ENCODE peak calls at places on chromosomes 5 and 9, in five cellular contexts. N is stimulated activated naive CD8-positive, alpha-beta T cell treated with anti-CD3 and anti-CD28 coated beads, Interleukin-15, Interleukin-2, amounts not matched to agents 100 U/mL and 50 U/mL, for 24 hours; X is D341Med; Y is glutamatergic neuron; F is activated CD4-positive, alpha-beta T cell treated with anti-CD3 and anti-CD28 coated beads, Interleukin-2, amount 50 U/mL, for 4 hours. I is an unnamed sample.

GRCh38 chr5:160042674-160043073 is 33.7 kb downstream of the TTC1 start:
- DNase-seq in N (no peak), X (no peak), Y (no peak), F (no peak), I (no peak)

GRCh38 chr9:34185778-34186551 is 7.1 kb downstream of the UBAP1 start:
- DNase-seq in N (no peak), X (no peak), Y (no peak), F (no peak), I (no peak)

GRCh38 chr5:142474426-142474825 is 149.6 kb upstream of the SPRY4 start:
- DNase-seq in N (no peak), X (no peak), Y (no peak), F (no peak), I (no peak)

GRCh38 chr5:154273963-154274827 is 83.7 kb downstream of the GALNT10 start:
- DNase-seq in N (no peak), X (no peak), Y (no peak), F (no peak), I (no peak)

GRCh38 chr9:102434545-102434944 is 560.6 kb upstream of the CYLC2 start:
- DNase-seq in N (no peak), X (no peak), Y (no peak), F (no peak), I (no peak)

GRCh38 chr9:20504930-20505329 is 117.4 kb downstream of the MLLT3 start:
- DNase-seq in N (no peak), X (no peak), Y (no peak), F (no peak), I (no peak)

GRCh38 chr5:177447066-177447610 is 524 bp downstream of the PRR7 start:
- DNase-seq in N (peak), X (peak), Y (peak), F (peak), I (peak)

GRCh38 chr5:54905942-54906537 is 79.4 kb downstream of the ESM1 start:
- DNase-seq in N (peak), X (peak), Y (peak), F (peak), I (no peak)

GRCh38 chr9:21994996-21995651 is 533 bp downstream of the CDKN2B-AS1 start:
- DNase-seq in N (peak), X (peak), Y (peak), F (peak), I (peak)

GRCh38 chr9:82363666-82364065 is 375.1 kb downstream of the SPATA31D1 start:
- DNase-seq in N (no peak), X (no peak), Y (no peak), F (no peak), I (no peak)

GRCh38 chr9:36997414-36997813 is 36.7 kb downstream of the PAX5 start:
- DNase-seq in N (no peak), X (no peak), Y (no peak), F (no peak), I (no peak)

GRCh38 chr9:97905228-97905627 is 17.1 kb downstream of the TRMO start:
- DNase-seq in N (no peak), X (no peak), Y (no peak), F (peak), I (no peak)

GRCh38 chr9:136043386-136044054 is 51.6 kb downstream of the NACC2 start:
- DNase-seq in N (no peak), X (peak), Y (no peak), F (no peak), I (no peak)

GRCh38 chr9:122197334-122197872 is 31.4 kb downstream of the LHX6 start:
- DNase-seq in N (no peak), X (no peak), Y (peak), F (no peak), I (no peak)

GRCh38 chr5:157189223-157189622 is 8.6 kb downstream of the ITK start:
- DNase-seq in N (peak), X (no peak), Y (no peak), F (no peak), I (no peak)

GRCh38 chr5:53831496-53831895 is 271.1 kb downstream of the NDUFS4 start:
- DNase-seq in N (no peak), X (no peak), Y (no peak), F (no peak), I (no peak)

GRCh38 chr5:117594165-117594564 is 1019.5 kb upstream of the SEMA6A start:
- DNase-seq in N (no peak), X (no peak), Y (no peak), F (no peak), I (no peak)

GRCh38 chr5:93359296-93359957 is 221.6 kb downstream of the NR2F1-AS1 start:
- DNase-seq in N (no peak), X (no peak), Y (no peak), F (no peak), I (no peak)

GRCh38 chr5:161096006-161096405 is 244.0 kb upstream of the ATP10B start:
- DNase-seq in N (no peak), X (no peak), Y (no peak), F (no peak), I (no peak)

GRCh38 chr9:120136685-120137084 is 443.3 kb downstream of the CDK5RAP2 start:
- DNase-seq in N (no peak), X (no peak), Y (no peak), F (no peak), I (no peak)

GRCh38 chr9:93655621-93656425 is 79.4 kb downstream of the PHF2 start:
- DNase-seq in N (no peak), X (no peak), Y (no peak), F (no peak), I (peak)

I was measured in upper lobe of right lung.